ENCODE peak calls at places on chromosomes 1 and 21, in eight cellular contexts. One of them, this sample, is unnamed.

GRCh38 chr1:64282353-64282752 is 78.9 kb downstream of the UBE2U start:
- DNase-seq in ovary: peak; percentile 35
- DNase-seq in NB4: no peak
- DNase-seq in SK-N-SH: peak; percentile 89
- DNase-seq in HFF-Myc: peak; percentile 74
- DNase-seq in CD4-positive, alpha-beta T cell: no peak
- DNase-seq in choroid plexus epithelial cell: no peak
- DNase-seq in H1: no peak
- DNase-seq in this sample: no peak

GRCh38 chr1:36567601-36568341 is 85.1 kb upstream of the CSF3R start:
- DNase-seq in SK-N-SH: peak; percentile 59
- DNase-seq in choroid plexus epithelial cell: no peak
- DNase-seq in CD4-positive, alpha-beta T cell: no peak
- DNase-seq in NB4: no peak
- DNase-seq in HFF-Myc: no peak
- DNase-seq in H1: no peak
- DNase-seq in ovary: no peak
- DNase-seq in this sample: peak; percentile 77

GRCh38 chr1:48214820-48215219 is 7.7 kb upstream of the SLC5A9 start:
- DNase-seq in ovary: no peak
- DNase-seq in NB4: no peak
- DNase-seq in HFF-Myc: no peak
- DNase-seq in choroid plexus epithelial cell: no peak
- DNase-seq in SK-N-SH: no peak
- DNase-seq in H1: no peak
- DNase-seq in CD4-positive, alpha-beta T cell: no peak
- DNase-seq in this sample: no peak

GRCh38 chr1:180275726-180276125 is 45.7 kb downstream of the LHX4 start:
- DNase-seq in HFF-Myc: no peak
- DNase-seq in H1: no peak
- DNase-seq in SK-N-SH: no peak
- DNase-seq in CD4-positive, alpha-beta T cell: no peak
- DNase-seq in NB4: no peak
- DNase-seq in choroid plexus epithelial cell: no peak
- DNase-seq in ovary: no peak
- DNase-seq in this sample: no peak

GRCh38 chr1:164602142-164602429 is 43.1 kb downstream of the PBX1 start:
- DNase-seq in CD4-positive, alpha-beta T cell: no peak
- DNase-seq in SK-N-SH: no peak
- DNase-seq in HFF-Myc: no peak
- DNase-seq in choroid plexus epithelial cell: no peak
- DNase-seq in H1: no peak
- DNase-seq in NB4: no peak
- DNase-seq in ovary: no peak
- DNase-seq in this sample: no peak

GRCh38 chr1:161006563-161006962 is 14.4 kb downstream of the F11R start:
- DNase-seq in SK-N-SH: no peak
- DNase-seq in HFF-Myc: no peak
- DNase-seq in H1: no peak
- DNase-seq in NB4: no peak
- DNase-seq in choroid plexus epithelial cell: no peak
- DNase-seq in CD4-positive, alpha-beta T cell: no peak
- DNase-seq in ovary: no peak
- DNase-seq in this sample: no peak

GRCh38 chr1:26358411-26359384 is 4.8 kb upstream of the CRYBG2 start:
- DNase-seq in NB4: no peak
- DNase-seq in SK-N-SH: no peak
- DNase-seq in CD4-positive, alpha-beta T cell: peak; percentile 56
- DNase-seq in choroid plexus epithelial cell: no peak
- DNase-seq in ovary: no peak
- DNase-seq in H1: no peak
- DNase-seq in HFF-Myc: no peak
- DNase-seq in this sample: no peak

GRCh38 chr1:100773444-100773843 is 53.9 kb downstream of the VCAM1 start:
- DNase-seq in CD4-positive, alpha-beta T cell: no peak
- DNase-seq in choroid plexus epithelial cell: no peak
- DNase-seq in ovary: no peak
- DNase-seq in HFF-Myc: no peak
- DNase-seq in NB4: no peak
- DNase-seq in SK-N-SH: no peak
- DNase-seq in H1: no peak
- DNase-seq in this sample: no peak

GRCh38 chr1:24503870-24504523 is 1.4 kb downstream of the RCAN3 start:
- DNase-seq in SK-N-SH: no peak
- DNase-seq in ovary: no peak
- DNase-seq in NB4: no peak
- DNase-seq in CD4-positive, alpha-beta T cell: no peak
- DNase-seq in choroid plexus epithelial cell: no peak
- DNase-seq in HFF-Myc: no peak
- DNase-seq in H1: no peak
- DNase-seq in this sample: no peak

GRCh38 chr21:41598561-41599511 is 90.9 kb upstream of the TMPRSS2 start:
- DNase-seq in ovary: no peak
- DNase-seq in CD4-positive, alpha-beta T cell: no peak
- DNase-seq in HFF-Myc: no peak
- DNase-seq in SK-N-SH: no peak
- DNase-seq in NB4: peak; percentile 72
- DNase-seq in H1: no peak
- DNase-seq in choroid plexus epithelial cell: no peak
- DNase-seq in this sample: no peak

GRCh38 chr1:36553591-36554417 is 71.1 kb upstream of the CSF3R start:
- DNase-seq in CD4-positive, alpha-beta T cell: peak; percentile 43
- DNase-seq in NB4: peak; percentile 73
- DNase-seq in choroid plexus epithelial cell: peak; percentile 68
- DNase-seq in H1: peak; percentile 93
- DNase-seq in HFF-Myc: peak; percentile 20
- DNase-seq in SK-N-SH: peak; percentile 83
- DNase-seq in ovary: peak; percentile 56
- DNase-seq in this sample: no peak

GRCh38 chr1:9242338-9242969 is 7.9 kb downstream of the H6PD start:
- DNase-seq in HFF-Myc: no peak
- DNase-seq in H1: no peak
- DNase-seq in SK-N-SH: no peak
- DNase-seq in CD4-positive, alpha-beta T cell: no peak
- DNase-seq in ovary: peak; percentile 84
- DNase-seq in NB4: peak; percentile 64
- DNase-seq in choroid plexus epithelial cell: peak; percentile 65
- DNase-seq in this sample: no peak

GRCh38 chr1:15902882-15903281 is 55.4 kb downstream of the SPEN start:
- DNase-seq in SK-N-SH: no peak
- DNase-seq in choroid plexus epithelial cell: peak; percentile 55
- DNase-seq in H1: no peak
- DNase-seq in HFF-Myc: peak; percentile 35
- DNase-seq in NB4: no peak
- DNase-seq in CD4-positive, alpha-beta T cell: no peak
- DNase-seq in ovary: no peak
- DNase-seq in this sample: no peak

GRCh38 chr1:2985121-2985561 is 36.1 kb upstream of the ACTRT2 start:
- DNase-seq in NB4: no peak
- DNase-seq in HFF-Myc: no peak
- DNase-seq in H1: no peak
- DNase-seq in ovary: no peak
- DNase-seq in choroid plexus epithelial cell: no peak
- DNase-seq in CD4-positive, alpha-beta T cell: no peak
- DNase-seq in SK-N-SH: no peak
- DNase-seq in this sample: no peak

GRCh38 chr1:109531826-109532364 is 7.8 kb upstream of the GPR61 start:
- DNase-seq in NB4: no peak
- DNase-seq in H1: no peak
- DNase-seq in ovary: no peak
- DNase-seq in choroid plexus epithelial cell: no peak
- DNase-seq in HFF-Myc: no peak
- DNase-seq in CD4-positive, alpha-beta T cell: no peak
- DNase-seq in SK-N-SH: no peak
- DNase-seq in this sample: no peak

GRCh38 chr1:109532365-109533136 is 7.1 kb upstream of the GPR61 start:
- DNase-seq in NB4: peak; percentile 83
- DNase-seq in ovary: peak; percentile 89
- DNase-seq in H1: peak; percentile 97
- DNase-seq in SK-N-SH: peak; percentile 86
- DNase-seq in HFF-Myc: no peak
- DNase-seq in CD4-positive, alpha-beta T cell: peak; percentile 93
- DNase-seq in choroid plexus epithelial cell: peak; percentile 86
- DNase-seq in this sample: peak; percentile 72

GRCh38 chr1:109535481-109535880 is 4.2 kb upstream of the GPR61 start:
- DNase-seq in SK-N-SH: no peak
- DNase-seq in CD4-positive, alpha-beta T cell: no peak
- DNase-seq in NB4: no peak
- DNase-seq in ovary: no peak
- DNase-seq in HFF-Myc: no peak
- DNase-seq in choroid plexus epithelial cell: no peak
- DNase-seq in H1: no peak
- DNase-seq in this sample: no peak

GRCh38 chr1:109535971-109536491 is 3.6 kb upstream of the GPR61 start:
- DNase-seq in NB4: no peak
- DNase-seq in choroid plexus epithelial cell: peak; percentile 25
- DNase-seq in HFF-Myc: no peak
- DNase-seq in CD4-positive, alpha-beta T cell: no peak
- DNase-seq in H1: no peak
- DNase-seq in ovary: no peak
- DNase-seq in SK-N-SH: no peak
- DNase-seq in this sample: no peak

DNA sequence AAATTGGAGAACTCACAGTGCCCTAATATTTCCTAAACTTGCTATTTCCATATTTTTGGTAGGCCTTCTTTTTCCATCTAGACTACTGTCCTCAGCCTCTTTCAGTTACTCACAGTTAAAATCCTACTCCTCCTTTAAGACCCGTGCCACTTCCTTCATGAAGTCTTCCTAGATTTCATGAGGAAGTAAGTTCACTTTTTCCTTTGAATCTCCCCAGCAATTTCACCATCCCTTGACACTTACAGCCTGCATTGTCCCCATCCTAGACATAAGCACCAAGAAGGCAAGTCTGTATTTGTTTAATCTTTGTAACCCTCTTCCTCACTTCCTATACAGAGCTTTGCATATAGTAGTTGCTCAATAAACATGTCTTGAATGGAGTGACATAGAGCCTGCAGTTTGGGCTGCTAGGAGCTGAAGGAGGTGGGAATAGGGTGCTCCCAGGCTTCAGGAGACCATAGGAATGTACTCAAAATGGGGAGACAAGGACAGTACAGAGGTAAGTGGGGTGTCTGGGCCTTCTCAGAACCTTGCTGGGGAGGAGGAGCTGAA is 5.3 kb upstream of the GPR61 start:
- DNase-seq in ovary: no peak
- DNase-seq in HFF-Myc: no peak
- DNase-seq in CD4-positive, alpha-beta T cell: no peak
- DNase-seq in H1: no peak
- DNase-seq in SK-N-SH: no peak
- DNase-seq in choroid plexus epithelial cell: no peak
- DNase-seq in NB4: no peak
- DNase-seq in this sample: no peak
- TF ChIP-seq CTCF in ovary: no peak
- TF ChIP-seq CTCF in HFF-Myc: no peak
- TF ChIP-seq CTCF in CD4-positive, alpha-beta T cell: no peak
- TF ChIP-seq CTCF in H1: no peak
- TF ChIP-seq CTCF in SK-N-SH: no peak
- TF ChIP-seq CTCF in choroid plexus epithelial cell: no peak
- TF ChIP-seq CTCF in NB4: no peak
- TF ChIP-seq CTCF in this sample: no peak

GRCh38 chr1:178093958-178094751 is at the start of gene RASAL2:
- DNase-seq in HFF-Myc: no peak
- DNase-seq in H1: peak; percentile 84
- DNase-seq in CD4-positive, alpha-beta T cell: no peak
- DNase-seq in ovary: peak; percentile 79
- DNase-seq in SK-N-SH: peak; percentile 93
- DNase-seq in choroid plexus epithelial cell: peak; percentile 59
- DNase-seq in NB4: peak; percentile 75
- DNase-seq in this sample: peak; percentile 55
- TF ChIP-seq CTCF in HFF-Myc: no peak
- TF ChIP-seq CTCF in H1: peak; percentile 31
- TF ChIP-seq CTCF in CD4-positive, alpha-beta T cell: no peak
- TF ChIP-seq CTCF in ovary: no peak
- TF ChIP-seq CTCF in SK-N-SH: peak; percentile 39
- TF ChIP-seq CTCF in choroid plexus epithelial cell: peak; percentile 33
- TF ChIP-seq CTCF in NB4: no peak
- TF ChIP-seq CTCF in this sample: no peak

DNA sequence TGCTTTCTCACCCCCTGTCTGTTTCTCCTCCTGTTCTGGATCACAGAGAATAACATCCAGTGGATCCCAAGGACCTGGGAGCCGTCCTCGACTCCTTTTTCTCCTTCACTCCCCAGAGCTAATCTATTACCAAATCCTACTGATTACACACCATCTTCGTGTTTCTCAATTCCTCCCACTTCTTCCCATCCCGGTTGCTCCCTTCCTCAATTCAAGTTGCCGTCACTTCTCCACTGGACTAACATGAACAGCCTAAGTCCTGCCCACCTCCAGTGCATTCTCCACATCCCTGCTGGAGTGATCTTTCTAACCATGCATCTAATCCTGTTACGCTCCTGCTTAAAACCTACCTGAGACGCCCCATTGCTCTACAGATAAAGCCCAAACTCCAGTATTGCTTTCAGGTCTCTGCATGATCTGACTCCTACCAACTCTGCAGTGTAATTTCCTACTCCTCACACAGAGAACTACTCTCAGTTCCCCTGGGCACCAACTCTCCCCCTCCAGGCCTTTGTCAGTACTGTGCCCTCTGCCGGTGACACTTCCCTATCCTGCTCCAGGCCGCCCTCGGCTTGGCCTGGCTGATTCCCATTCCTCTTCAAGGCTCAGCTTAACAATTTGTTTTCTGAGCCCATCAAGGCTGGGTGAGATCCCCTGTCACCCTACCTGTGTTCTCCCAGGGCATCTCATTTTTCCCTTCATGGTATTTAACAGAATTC is 2.4 kb downstream of the SLAMF8 start:
- DNase-seq in choroid plexus epithelial cell: no peak
- DNase-seq in NB4: peak; percentile 77
- DNase-seq in SK-N-SH: peak; percentile 20
- DNase-seq in H1: peak; percentile 67
- DNase-seq in HFF-Myc: no peak
- DNase-seq in CD4-positive, alpha-beta T cell: no peak
- DNase-seq in ovary: no peak
- DNase-seq in this sample: no peak
- TF ChIP-seq CTCF in choroid plexus epithelial cell: peak; percentile 47
- TF ChIP-seq CTCF in NB4: peak; percentile 56
- TF ChIP-seq CTCF in SK-N-SH: peak; percentile 24
- TF ChIP-seq CTCF in H1: peak; percentile 73
- TF ChIP-seq CTCF in HFF-Myc: peak; percentile 52
- TF ChIP-seq CTCF in CD4-positive, alpha-beta T cell: no peak
- TF ChIP-seq CTCF in ovary: no peak
- TF ChIP-seq CTCF in this sample: peak; percentile 54

DNA sequence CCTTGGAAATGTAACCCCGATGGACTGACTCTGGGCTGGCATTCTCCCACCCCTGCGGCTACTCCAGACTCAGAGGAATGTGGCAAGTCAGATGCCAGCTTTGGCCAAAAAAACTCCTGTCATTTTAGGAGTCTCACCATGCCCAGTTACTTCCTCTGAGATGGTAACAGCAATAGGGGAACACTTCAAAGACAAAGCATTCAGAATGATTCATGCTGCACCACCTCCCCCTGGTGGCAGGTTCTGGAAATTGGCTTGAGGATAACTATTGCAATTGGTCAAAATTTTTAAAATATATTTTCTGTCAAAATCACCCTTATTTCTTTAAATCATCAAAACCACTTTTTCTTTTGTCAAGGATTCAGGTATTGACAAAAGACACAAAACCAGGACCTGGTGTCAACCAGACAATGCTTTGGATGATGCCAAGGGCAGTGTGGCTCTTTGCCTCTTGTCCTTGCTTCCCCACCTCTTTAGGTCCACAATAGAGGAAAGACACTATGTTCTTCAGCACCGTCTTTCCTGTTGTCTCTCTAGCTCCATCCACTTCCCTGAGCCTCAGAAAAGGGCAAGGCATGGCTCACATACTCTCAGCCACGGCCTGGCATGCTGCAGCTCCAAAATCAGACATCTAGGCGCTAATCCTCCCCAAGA is 9.9 kb upstream of the CDCA8 start:
- DNase-seq in H1: peak; percentile 90
- DNase-seq in NB4: peak; percentile 76
- DNase-seq in choroid plexus epithelial cell: peak; percentile 77
- DNase-seq in SK-N-SH: peak; percentile 63
- DNase-seq in HFF-Myc: no peak
- DNase-seq in CD4-positive, alpha-beta T cell: peak; percentile 76
- DNase-seq in ovary: peak; percentile 79
- DNase-seq in this sample: peak; percentile 51
- TF ChIP-seq CTCF in H1: peak; percentile 79
- TF ChIP-seq CTCF in NB4: peak; percentile 87
- TF ChIP-seq CTCF in choroid plexus epithelial cell: peak; percentile 94
- TF ChIP-seq CTCF in SK-N-SH: peak; percentile 95
- TF ChIP-seq CTCF in HFF-Myc: peak; percentile 85
- TF ChIP-seq CTCF in CD4-positive, alpha-beta T cell: peak; percentile 89
- TF ChIP-seq CTCF in ovary: peak; percentile 77
- TF ChIP-seq CTCF in this sample: peak; percentile 92

This sample was measured in D721Med.